ENCODE peak calls at places on chromosomes 11 and 22, in eight cellular contexts. D, K, G, P, M, R, I and L are unnamed samples.
A peak's percentile ranks its signal among the peaks of the same experiment; 100 is the strongest.

GRCh38 chr22:50683086-50683993 is 10.7 kb downstream of the SHANK3 start:
- DNase-seq in P (no peak), D (no peak), K (no peak), G (no peak), I (no peak), M (no peak), R (no peak), L (no peak)

GRCh38 chr11:70394211-70394950 is 3.9 kb upstream of the CTTN start:
- DNase-seq in K (peak; percentile 53), R (no peak), M (no peak), I (no peak), G (no peak), P (no peak), D (no peak), L (no peak)

GRCh38 chr11:8252388-8252787 is 11.3 kb downstream of the LMO1 start:
- DNase-seq in R (no peak), P (no peak), M (no peak), G (peak; percentile 27), D (no peak), I (peak; percentile 12), K (peak; percentile 53), L (no peak)

GRCh38 chr11:19931768-19932369 is 219.2 kb downstream of the NAV2 start:
- DNase-seq in D (no peak), G (no peak), M (no peak), K (no peak), P (no peak), R (no peak), I (no peak), L (no peak)

GRCh38 chr11:112453601-112454577 is 193.2 kb upstream of the PLET1 start:
- DNase-seq in M (peak; percentile 12), K (no peak), I (peak; percentile 61), R (no peak), G (peak; percentile 70), D (no peak), P (no peak), L (peak; percentile 20)

GRCh38 chr22:39224550-39224949 is 20.2 kb downstream of the PDGFB start:
- DNase-seq in D (no peak), I (peak; percentile 15), R (no peak), K (no peak), M (no peak), G (no peak), P (no peak), L (no peak)

GRCh38 chr11:2365571-2366210 is 11.4 kb upstream of the CD81 start:
- DNase-seq in K (no peak), R (no peak), D (no peak), M (no peak), G (peak; percentile 62), I (peak; percentile 21), P (no peak), L (no peak)

GRCh38 chr11:46338988-46339666 is 8.1 kb upstream of the DGKZ start:
- DNase-seq in M (no peak), D (peak; percentile 33), R (no peak), G (no peak), K (no peak), I (no peak), P (no peak), L (no peak)

GRCh38 chr11:68914761-68915160 is 11.1 kb downstream of the IGHMBP2 start:
- DNase-seq in P (no peak), I (no peak), G (no peak), K (no peak), M (no peak), D (no peak), R (no peak), L (no peak)

GRCh38 chr11:100632970-100633452 is 54.1 kb upstream of the ARHGAP42 start:
- DNase-seq in P (no peak), M (no peak), G (peak; percentile 70), D (peak; percentile 9), I (peak; percentile 58), R (no peak), K (peak; percentile 76), L (no peak)

GRCh38 chr22:49525776-49526535 is 301.7 kb downstream of the BRD1 start:
- DNase-seq in M (no peak), K (no peak), P (no peak), D (peak; percentile 69), R (no peak), G (no peak), I (peak; percentile 77), L (no peak)